ENCODE peak calls at places on chromosomes 7 and 10, in nine cellular contexts. Q, K, N, X, Z, W, C, E and J are unnamed samples.

GRCh38 chr7:158325530-158326381 is 261.9 kb downstream of the PTPRN2 start:
- DNase-seq in K (no peak), X (peak; percentile 8), W (no peak), C (no peak), N (peak; percentile 87), E (no peak), Q (no peak), Z (peak; percentile 8), J (peak; percentile 82)

GRCh38 chr10:11104772-11105675 is 87.4 kb downstream of the CELF2 start:
- DNase-seq in C (no peak), K (no peak), W (no peak), X (no peak), N (no peak), Q (no peak), Z (no peak), E (no peak), J (no peak)

GRCh38 chr7:46881507-46882127 is 700.3 kb downstream of the TNS3 start:
- DNase-seq in Q (no peak), X (no peak), Z (no peak), C (no peak), K (no peak), W (no peak), E (peak; percentile 64), N (no peak), J (no peak)

GRCh38 chr7:110988890-110989501 is 101.9 kb upstream of the LRRN3 start:
- DNase-seq in K (no peak), Z (no peak), C (no peak), X (no peak), W (peak; percentile 38), N (no peak), Q (peak; percentile 56), E (peak; percentile 19), J (no peak)

GRCh38 chr7:101941481-101942383 is 124.3 kb downstream of the CUX1 start:
- DNase-seq in C (no peak), E (peak; percentile 91), Q (no peak), W (peak; percentile 80), N (no peak), X (no peak), Z (no peak), K (no peak), J (no peak)

GRCh38 chr10:103859161-103860141 is 4.1 kb upstream of the SH3PXD2A start:
- DNase-seq in Z (peak; percentile 37), W (peak; percentile 82), K (no peak), E (peak; percentile 63), N (peak; percentile 69), C (peak; percentile 59), Q (no peak), X (peak; percentile 73), J (peak; percentile 76)

GRCh38 chr7:106606120-106606519 is 54.8 kb downstream of the CCDC71L start:
- DNase-seq in X (no peak), W (no peak), E (no peak), Z (no peak), C (no peak), N (no peak), Q (no peak), K (no peak), J (no peak)

GRCh38 chr10:13104697-13105096 is 4.7 kb downstream of the OPTN start:
- DNase-seq in X (no peak), E (no peak), K (no peak), C (no peak), Q (no peak), Z (no peak), N (no peak), W (no peak), J (no peak)

GRCh38 chr7:134891262-134892001 is 94.9 kb upstream of the AGBL3 start:
- DNase-seq in C (no peak), X (peak; percentile 89), K (no peak), E (no peak), Z (peak; percentile 99), N (peak; percentile 63), Q (peak; percentile 82), W (peak; percentile 97), J (peak; percentile 94)

GRCh38 chr10:99807786-99808185 is 25.3 kb downstream of the ABCC2 start:
- DNase-seq in E (no peak), Q (no peak), C (no peak), N (no peak), Z (no peak), X (no peak), W (no peak), K (no peak), J (no peak)

GRCh38 chr10:87771871-87772500 is 46.0 kb downstream of the ATAD1 start:
- DNase-seq in W (peak; percentile 51), Z (peak; percentile 13), N (no peak), K (no peak), Q (no peak), X (no peak), E (peak; percentile 40), C (no peak), J (peak; percentile 24)

GRCh38 chr10:100502926-100503480 is 16.7 kb downstream of the SEC31B start:
- DNase-seq in E (no peak), Q (no peak), X (no peak), C (no peak), K (no peak), W (no peak), Z (no peak), N (no peak), J (no peak)

GRCh38 chr7:41942468-41943097 is 239.7 kb upstream of the INHBA start:
- DNase-seq in Z (no peak), K (no peak), X (peak; percentile 88), W (peak; percentile 58), Q (no peak), E (peak; percentile 75), N (no peak), C (no peak), J (no peak)

GRCh38 chr7:29844614-29845013 is 38.3 kb downstream of the WIPF3 start:
- DNase-seq in E (no peak), Q (no peak), W (no peak), N (no peak), C (no peak), X (no peak), K (no peak), Z (no peak), J (no peak)

GRCh38 chr7:25762511-25763119 is 389.4 kb upstream of the NFE2L3 start:
- DNase-seq in K (no peak), Q (no peak), E (no peak), C (no peak), X (no peak), Z (no peak), N (no peak), W (no peak), J (no peak)

GRCh38 chr7:42493436-42494198 is 256.6 kb upstream of the GLI3 start:
- DNase-seq in Z (peak; percentile 79), C (no peak), W (peak; percentile 92), X (peak; percentile 73), Q (peak; percentile 74), K (no peak), N (peak; percentile 35), E (peak; percentile 85), J (no peak)

GRCh38 chr10:113961261-113961938 is 82.3 kb upstream of the ADRB1 start:
- DNase-seq in K (peak; percentile 35), C (peak; percentile 25), X (peak; percentile 34), Z (no peak), W (no peak), N (no peak), Q (no peak), E (no peak), J (no peak)

GRCh38 chr7:40720401-40720800 is 585.6 kb downstream of the SUGCT start:
- DNase-seq in W (peak; percentile 71), N (no peak), X (no peak), Q (no peak), K (no peak), E (peak; percentile 43), C (no peak), Z (peak; percentile 40), J (no peak)

GRCh38 chr10:93821051-93821772 is 63.5 kb downstream of the LGI1 start:
- DNase-seq in K (no peak), X (no peak), Q (no peak), E (peak; percentile 62), W (peak; percentile 68), Z (peak; percentile 28), C (no peak), N (no peak), J (no peak)

GRCh38 chr7:117023325-117023854 is 70.1 kb downstream of the ST7 start:
- DNase-seq in W (no peak), N (no peak), X (no peak), K (no peak), C (no peak), Z (no peak), E (no peak), Q (no peak), J (no peak)

GRCh38 chr7:80819503-80819902 is 99.3 kb downstream of the SEMA3C start:
- DNase-seq in X (no peak), Q (no peak), C (no peak), N (no peak), E (no peak), W (no peak), Z (no peak), K (no peak), J (no peak)

GRCh38 chr7:142308326-142308725 is 50.5 kb upstream of the PRSS58 start:
- DNase-seq in W (no peak), E (no peak), C (no peak), Q (no peak), X (no peak), K (no peak), Z (no peak), N (no peak), J (no peak)

GRCh38 chr7:112739436-112740180 is 50.6 kb downstream of the TMEM168 start:
- DNase-seq in C (no peak), Q (no peak), K (no peak), E (no peak), X (no peak), Z (no peak), W (no peak), N (no peak), J (no peak)

GRCh38 chr7:26399309-26399610 is 107.6 kb downstream of the SNX10 start:
- DNase-seq in K (no peak), X (no peak), C (no peak), N (peak; percentile 24), W (no peak), Z (peak; percentile 56), E (no peak), Q (no peak), J (peak; percentile 66)

GRCh38 chr10:19920075-19920726 is 104.0 kb downstream of the PLXDC2 start:
- DNase-seq in W (no peak), C (no peak), K (no peak), Z (no peak), N (no peak), Q (no peak), E (no peak), X (no peak), J (no peak)

GRCh38 chr7:45177801-45178200 is 20.2 kb downstream of the RAMP3 start:
- DNase-seq in Q (no peak), Z (no peak), C (no peak), N (no peak), X (no peak), K (no peak), W (no peak), E (no peak), J (no peak)

GRCh38 chr7:68246189-68246633 is 1249.6 kb downstream of the TYW1 start:
- DNase-seq in X (no peak), Z (no peak), K (no peak), N (no peak), Q (no peak), E (peak; percentile 95), W (no peak), C (no peak), J (no peak)

GRCh38 chr7:28958235-28958945 is at the start of gene TRIL:
- DNase-seq in W (peak; percentile 45), C (no peak), Q (peak; percentile 92), X (peak; percentile 47), K (no peak), N (peak; percentile 64), Z (no peak), E (peak; percentile 45), J (peak; percentile 38)

GRCh38 chr10:130026670-130027456 is 62.8 kb upstream of the EBF3 start:
- DNase-seq in Q (no peak), E (no peak), Z (no peak), C (no peak), K (no peak), W (no peak), N (no peak), X (no peak), J (no peak)

GRCh38 chr10:50542871-50543270 is 80.9 kb downstream of the SGMS1 start:
- DNase-seq in N (no peak), W (no peak), Z (no peak), X (no peak), E (no peak), Q (no peak), K (no peak), C (no peak), J (no peak)